ENCODE peak calls at places on chromosomes 12 and 14, in five cellular contexts. F is suprapubic skin, P is transverse colon, B is IMR-90, G is pancreas. X is an unnamed sample.

GRCh38 chr14:67674139-67674479 is 323 bp downstream of the VTI1B start:
- DNase-seq in F (peak; percentile 84), G (peak; percentile 77), P (peak; percentile 78), B (peak; percentile 45), X (peak; percentile 75)

GRCh38 chr12:80634903-80635302 is 72.5 kb upstream of the MYF6 start:
- DNase-seq in F (no peak), B (no peak), P (no peak), G (no peak), X (no peak)

GRCh38 chr14:60215127-60215444 is 33.9 kb upstream of the PPM1A start:
- DNase-seq in P (peak; percentile 43), G (no peak), F (no peak), B (no peak), X (no peak)

GRCh38 chr12:101620762-101621133 is 26.0 kb downstream of the MYBPC1 start:
- DNase-seq in G (no peak), B (no peak), F (no peak), P (no peak), X (no peak)

GRCh38 chr14:58216544-58216943 is 16.6 kb downstream of the ACTR10 start:
- DNase-seq in B (peak; percentile 32), F (no peak), G (no peak), P (no peak), X (no peak)

GRCh38 chr12:93229494-93230310 is 148.0 kb upstream of the NUDT4 start:
- DNase-seq in B (peak; percentile 96), P (no peak), G (no peak), F (no peak), X (no peak)

GRCh38 chr12:32261638-32262037 is 137.7 kb upstream of the FGD4 start:
- DNase-seq in P (no peak), B (no peak), F (no peak), G (no peak), X (no peak)

GRCh38 chr12:54000105-54000773 is at the start of gene HOXC9:
- DNase-seq in F (no peak), P (no peak), B (no peak), G (peak; percentile 30), X (no peak)

GRCh38 chr12:47821346-47821706 is 1.6 kb upstream of the HDAC7 start:
- DNase-seq in G (no peak), B (no peak), P (no peak), F (no peak), X (no peak)

GRCh38 chr12:66467932-66468331 is 165.6 kb downstream of the HELB start:
- DNase-seq in F (no peak), G (no peak), P (no peak), B (peak; percentile 17), X (no peak)

GRCh38 chr12:2877959-2878732 is 1.1 kb downstream of the RHNO1 start:
- DNase-seq in B (peak; percentile 53), F (no peak), P (no peak), G (no peak), X (no peak)

GRCh38 chr12:123602651-123603195 is 824 bp downstream of the DDX55 start:
- DNase-seq in P (no peak), B (no peak), F (no peak), G (no peak), X (no peak)

GRCh38 chr14:100103261-100104005 is 38.2 kb downstream of the EVL start:
- DNase-seq in B (peak; percentile 13), F (no peak), P (no peak), G (no peak), X (peak; percentile 41)

GRCh38 chr12:31558521-31558920 is 32.4 kb downstream of the DENND5B start:
- DNase-seq in F (no peak), P (no peak), G (no peak), B (peak; percentile 78), X (no peak)

GRCh38 chr12:104671407-104672095 is 214.8 kb downstream of the CHST11 start:
- DNase-seq in G (peak; percentile 81), P (peak; percentile 81), B (peak; percentile 84), F (peak; percentile 89), X (peak; percentile 81)

GRCh38 chr12:54932691-54933090 is 51.9 kb downstream of the TESPA1 start:
- DNase-seq in F (no peak), G (no peak), P (no peak), B (no peak), X (no peak)

GRCh38 chr14:101707285-101707842 is 54.1 kb upstream of the PPP2R5C start:
- DNase-seq in G (peak; percentile 37), B (peak; percentile 81), P (peak; percentile 58), F (no peak), X (no peak)

GRCh38 chr12:12376636-12377448 is 20.0 kb downstream of the BORCS5 start:
- DNase-seq in G (no peak), F (no peak), B (peak; percentile 86), P (no peak), X (no peak)

GRCh38 chr12:103824845-103825244 is 16.2 kb downstream of the NT5DC3 start:
- DNase-seq in G (no peak), B (peak; percentile 15), F (no peak), P (no peak), X (no peak)

GRCh38 chr12:57548488-57548887 is 1.4 kb upstream of the KIF5A start:
- DNase-seq in G (no peak), P (no peak), B (no peak), F (no peak), X (no peak)

GRCh38 chr12:47886471-47887240 is 18.1 kb downstream of the VDR start:
- DNase-seq in P (no peak), B (peak; percentile 55), F (no peak), G (no peak), X (no peak)

GRCh38 chr12:41663487-41664258 is 475.6 kb downstream of the PDZRN4 start:
- DNase-seq in P (no peak), F (no peak), B (peak; percentile 20), G (no peak), X (no peak)

GRCh38 chr12:100706029-100706428 is 88.5 kb upstream of the ANO4 start:
- DNase-seq in B (peak; percentile 92), P (no peak), F (no peak), G (no peak), X (no peak)

GRCh38 chr12:77102691-77103090 is 37.3 kb upstream of the E2F7 start:
- DNase-seq in F (no peak), B (peak; percentile 79), P (no peak), G (no peak), X (no peak)

GRCh38 chr12:15819644-15820437 is 30.7 kb upstream of the EPS8 start:
- DNase-seq in B (no peak), G (no peak), P (no peak), F (no peak), X (no peak)

GRCh38 chr12:109273354-109273753 is 35.7 kb downstream of the FOXN4 start:
- DNase-seq in B (no peak), P (no peak), G (no peak), F (no peak), X (no peak)

GRCh38 chr14:74655597-74656389 is 43.8 kb upstream of the LTBP2 start:
- DNase-seq in F (no peak), G (no peak), P (no peak), B (peak; percentile 61), X (no peak)

GRCh38 chr12:27284751-27285150 is 40.7 kb downstream of the STK38L start:
- DNase-seq in G (no peak), P (no peak), B (peak; percentile 85), F (no peak), X (no peak)

GRCh38 chr14:65496178-65496993 is 83.9 kb downstream of the FUT8 start:
- DNase-seq in F (no peak), B (peak; percentile 17), G (no peak), P (no peak), X (no peak)

GRCh38 chr14:69226736-69227135 is 33.2 kb upstream of the GALNT16 start:
- DNase-seq in G (no peak), B (no peak), F (no peak), P (no peak), X (no peak)

GRCh38 chr12:5487971-5488955 is 56.4 kb downstream of the NTF3 start:
- DNase-seq in G (no peak), P (no peak), B (peak; percentile 89), F (no peak), X (no peak)

GRCh38 chr14:53890611-53891091 is 66.0 kb downstream of the BMP4 start:
- DNase-seq in P (no peak), F (no peak), B (peak; percentile 38), G (no peak), X (no peak)

DNA sequence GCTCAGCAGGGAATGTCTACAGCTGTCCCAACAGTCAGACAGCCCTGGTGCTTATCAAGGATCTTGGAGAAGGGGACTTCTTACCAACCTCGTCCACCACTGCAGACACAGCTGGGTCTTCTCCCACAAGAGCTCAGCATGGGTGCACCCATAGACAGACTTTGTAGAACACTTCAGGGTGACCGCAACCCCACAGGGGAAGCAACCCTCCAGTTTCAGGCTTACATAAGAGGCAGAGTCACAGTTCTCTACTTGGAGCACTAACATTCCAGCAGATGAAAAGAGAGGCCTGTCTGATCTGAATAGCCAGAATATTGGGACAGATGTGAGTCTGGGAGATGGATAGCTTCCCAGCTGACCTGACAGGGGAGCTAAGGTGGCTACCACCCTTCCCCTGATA is 3.5 kb upstream of the CLEC1A start:
- DNase-seq in F (no peak), P (no peak), G (no peak), B (no peak), X (no peak)
- TF ChIP-seq CTCF in F (no peak), P (no peak), G (no peak), B (no peak), X (no peak)

GRCh38 chr14:104682107-104682593 is 7.3 kb upstream of the INF2 start:
- DNase-seq in B (no peak), F (no peak), P (no peak), G (peak; percentile 43), X (peak; percentile 17)
- H3K4me3 ChIP-seq in B (peak overlapping the region; percentile 13), F (peak overlapping the region; percentile 19), P (no peak overlapping the region), G (no peak overlapping the region), X (peak overlapping the region; percentile 50)

GRCh38 chr14:39491134-39491541 is 58.9 kb upstream of the FBXO33 start:
- DNase-seq in G (no peak), F (no peak), B (peak; percentile 52), P (no peak), X (no peak)
- TF ChIP-seq CTCF in G (peak; percentile 40), F (peak; percentile 16), B (peak; percentile 53), P (peak; percentile 50), X (peak; percentile 66)

GRCh38 chr14:90853116-90853515 is 36.9 kb upstream of the TTC7B start:
- DNase-seq in F (no peak), G (no peak), B (no peak), P (no peak), X (no peak)

GRCh38 chr14:90858511-90858910 is 42.3 kb upstream of the TTC7B start:
- DNase-seq in P (no peak), G (no peak), B (no peak), F (no peak), X (no peak)

GRCh38 chr14:90857866-90858265 is 41.6 kb upstream of the TTC7B start:
- DNase-seq in B (no peak), F (no peak), G (no peak), P (no peak), X (no peak)
- H3K4me3 ChIP-seq in B (no peak overlapping the region), F (no peak overlapping the region), G (no peak overlapping the region), P (no peak overlapping the region), X (no peak overlapping the region)